ENCODE peak calls at places on chromosome 1, in six cellular contexts. K is SJSA1, H is mammary epithelial cell, O is glomerular endothelial cell, G is brain microvascular endothelial cell, V is mesenchymal stem cell. W is an unnamed sample.

GRCh38 chr1:228737613-228738012 is 2.3 kb downstream of the RHOU start:
- DNase-seq in K (no peak), H (no peak), O (no peak), G (no peak), V (no peak), W (no peak)

GRCh38 chr1:110208916-110209650 is 1.0 kb upstream of the KCNC4 start:
- DNase-seq in K (no peak), H (no peak), O (no peak), G (no peak), V (no peak), W (no peak)

GRCh38 chr1:97271906-97272788 is 550.6 kb downstream of the PTBP2 start:
- DNase-seq in K (peak), H (no peak), O (no peak), G (no peak), V (no peak), W (no peak)

GRCh38 chr1:230321341-230321740 is 104.8 kb downstream of the PGBD5 start:
- DNase-seq in K (no peak), H (no peak), O (no peak), G (no peak), V (no peak), W (no peak)

GRCh38 chr1:116347678-116348077 is 25.4 kb upstream of the ATP1A1 start:
- DNase-seq in K (no peak), H (no peak), O (no peak), G (no peak), V (no peak), W (no peak)

GRCh38 chr1:26259578-26259977 is 20.3 kb upstream of the SH3BGRL3 start:
- DNase-seq in K (no peak), H (no peak), O (no peak), G (no peak), V (no peak), W (no peak)

GRCh38 chr1:176987016-176987415 is 177.5 kb downstream of the ASTN1 start:
- DNase-seq in K (no peak), H (peak), O (no peak), G (no peak), V (no peak), W (no peak)

GRCh38 chr1:107877092-107877491 is 87.9 kb downstream of the VAV3 start:
- DNase-seq in K (no peak), H (peak), O (no peak), G (no peak), V (peak), W (no peak)

GRCh38 chr1:24724345-24725208 is 20.7 kb upstream of the CLIC4 start:
- DNase-seq in K (peak), H (peak), O (peak), G (peak), V (peak), W (no peak)

GRCh38 chr1:230867903-230868735 is at the start of gene C1orf198:
- DNase-seq in K (peak), H (peak), O (no peak), G (no peak), V (peak), W (peak)

GRCh38 chr1:9716404-9717192 is 65.1 kb downstream of the PIK3CD start:
- DNase-seq in K (no peak), H (no peak), O (no peak), G (no peak), V (no peak), W (no peak)

GRCh38 chr1:12712091-12712490 is 3.8 kb upstream of the AADACL3 start:
- DNase-seq in K (no peak), H (no peak), O (no peak), G (no peak), V (no peak), W (no peak)

GRCh38 chr1:170296642-170297041 is 150.9 kb downstream of the NTMT2 start:
- DNase-seq in K (no peak), H (peak), O (no peak), G (peak), V (peak), W (no peak)

GRCh38 chr1:172487550-172487949 is 43.7 kb upstream of the PIGC start:
- DNase-seq in K (no peak), H (no peak), O (no peak), G (no peak), V (no peak), W (no peak)

GRCh38 chr1:42529724-42530161 is 66.7 kb downstream of the CCDC30 start:
- DNase-seq in K (peak), H (peak), O (no peak), G (peak), V (peak), W (no peak)

GRCh38 chr1:227518876-227519275 is 44.5 kb upstream of the ZNF678 start:
- DNase-seq in K (no peak), H (no peak), O (no peak), G (no peak), V (no peak), W (no peak)

GRCh38 chr1:52455686-52456085 is 51.3 kb downstream of the PRPF38A start:
- DNase-seq in K (no peak), H (peak), O (no peak), G (no peak), V (no peak), W (no peak)